ENCODE peak calls at places on chromosomes 6 and 20, in nine cellular contexts. H, G, M, K, I, C, W, N and O are unnamed samples.

GRCh38 chr20:17940447-17940971 is 28.1 kb downstream of the SNX5 start:
- DNase-seq in N (peak), H (no peak), I (no peak), M (no peak), C (no peak), G (no peak), W (no peak), K (no peak), O (peak)

GRCh38 chr6:99241905-99242534 is 107.5 kb downstream of the FAXC start:
- DNase-seq in M (peak), I (no peak), N (peak), H (peak), G (no peak), K (peak), C (no peak), W (no peak), O (peak)

GRCh38 chr20:50813801-50814200 is 18.9 kb downstream of the BCAS4 start:
- DNase-seq in K (no peak), M (no peak), W (no peak), I (no peak), H (no peak), G (no peak), N (no peak), C (no peak), O (no peak)

GRCh38 chr20:24634855-24635254 is 165.4 kb downstream of the SYNDIG1 start:
- DNase-seq in H (peak), G (no peak), N (peak), I (no peak), C (no peak), M (peak), W (no peak), K (peak), O (peak)

GRCh38 chr6:140180306-140180705 is 805.9 kb upstream of the CITED2 start:
- DNase-seq in C (no peak), G (no peak), K (no peak), H (no peak), W (no peak), M (no peak), I (no peak), N (no peak), O (no peak)

GRCh38 chr6:41053056-41053455 is at the start of gene APOBEC2:
- DNase-seq in M (no peak), G (no peak), H (no peak), W (peak), K (no peak), N (no peak), I (no peak), C (no peak), O (no peak)

GRCh38 chr6:7389162-7389450 is 436 bp downstream of the CAGE1 start:
- DNase-seq in W (no peak), I (no peak), M (peak), H (peak), C (no peak), N (no peak), K (no peak), G (no peak), O (no peak)

GRCh38 chr20:53826597-53827291 is 233.1 kb upstream of the ZNF217 start:
- DNase-seq in W (no peak), M (no peak), K (no peak), H (no peak), G (no peak), C (no peak), I (no peak), N (peak), O (no peak)

GRCh38 chr6:30601815-30602641 is 15.0 kb downstream of the PPP1R10 start:
- DNase-seq in N (no peak), M (no peak), W (no peak), C (no peak), I (no peak), G (no peak), H (no peak), K (no peak), O (no peak)

GRCh38 chr6:71533939-71534379 is 245.3 kb downstream of the OGFRL1 start:
- DNase-seq in N (peak), M (no peak), K (peak), G (no peak), C (no peak), H (peak), I (no peak), W (no peak), O (no peak)